ENCODE peak calls at places on chromosomes 5 and 9, in eight cellular contexts. K, B, E, J, R, G, C and N are unnamed samples.

GRCh38 chr9:69425402-69425801 is 100.4 kb downstream of the ENTREP1 start:
- DNase-seq in K (no peak), B (no peak), E (no peak), J (no peak), R (no peak), G (no peak), C (no peak), N (no peak)

GRCh38 chr5:132387649-132388117 is 18.2 kb downstream of the SLC22A5 start:
- DNase-seq in K (no peak), B (no peak), E (no peak), J (peak; percentile 81), R (peak; percentile 97), G (peak; percentile 41), C (peak; percentile 100), N (peak; percentile 33)

GRCh38 chr5:151480384-151480783 is 33.0 kb downstream of the SLC36A1 start:
- DNase-seq in K (no peak), B (no peak), E (peak; percentile 31), J (no peak), R (peak; percentile 5), G (no peak), C (no peak), N (peak; percentile 40)

GRCh38 chr9:134521817-134522501 is 119.6 kb upstream of the COL5A1 start:
- DNase-seq in K (no peak), B (no peak), E (no peak), J (no peak), R (no peak), G (no peak), C (no peak), N (no peak)

GRCh38 chr9:83197611-83198010 is 134.7 kb upstream of the RASEF start:
- DNase-seq in K (no peak), B (peak; percentile 42), E (no peak), J (no peak), R (no peak), G (no peak), C (no peak), N (no peak)

GRCh38 chr9:3526903-3527652 is 1.3 kb upstream of the RFX3 start:
- DNase-seq in K (peak; percentile 81), B (peak; percentile 65), E (peak; percentile 50), J (peak; percentile 33), R (no peak), G (peak; percentile 22), C (no peak), N (no peak)

GRCh38 chr9:8419871-8420270 is 620.3 kb upstream of the DMAC1 start:
- DNase-seq in K (no peak), B (no peak), E (no peak), J (no peak), R (no peak), G (no peak), C (no peak), N (no peak)

GRCh38 chr5:103582364-103582763 is 19.8 kb upstream of the NUDT12 start:
- DNase-seq in K (no peak), B (peak; percentile 58), E (peak; percentile 49), J (peak; percentile 53), R (peak; percentile 81), G (peak; percentile 41), C (peak; percentile 25), N (peak; percentile 41)

GRCh38 chr5:14353661-14354474 is 210.7 kb downstream of the TRIO start:
- DNase-seq in K (no peak), B (no peak), E (no peak), J (no peak), R (peak; percentile 60), G (no peak), C (no peak), N (no peak)

GRCh38 chr5:173268750-173269580 is 34.0 kb upstream of the NKX2-5 start:
- DNase-seq in K (no peak), B (no peak), E (peak; percentile 71), J (no peak), R (no peak), G (no peak), C (no peak), N (peak; percentile 60)

GRCh38 chr5:116947691-116948528 is 373.3 kb upstream of the SEMA6A start:
- DNase-seq in K (peak; percentile 25), B (peak; percentile 82), E (peak; percentile 87), J (peak; percentile 80), R (peak; percentile 53), G (peak; percentile 79), C (peak; percentile 10), N (peak; percentile 87)

GRCh38 chr9:35112257-35113020 is 3.2 kb downstream of the ATOSB start:
- DNase-seq in K (no peak), B (no peak), E (no peak), J (no peak), R (peak; percentile 62), G (no peak), C (no peak), N (peak; percentile 15)

GRCh38 chr5:109703827-109704226 is 14.1 kb downstream of the MAN2A1 start:
- DNase-seq in K (no peak), B (no peak), E (no peak), J (no peak), R (no peak), G (no peak), C (no peak), N (no peak)

GRCh38 chr9:131838581-131839280 is 98.9 kb upstream of the RAPGEF1 start:
- DNase-seq in K (no peak), B (no peak), E (peak; percentile 79), J (no peak), R (no peak), G (no peak), C (no peak), N (no peak)
- H3K4me3 ChIP-seq in K (no peak overlapping the region), B (no peak overlapping the region), E (peak overlapping the region; percentile 35), J (no peak overlapping the region), R (no peak overlapping the region), G (no peak overlapping the region), C (no peak overlapping the region), N (no peak overlapping the region)

GRCh38 chr5:113824307-113824706 is 310.8 kb downstream of the YTHDC2 start:
- DNase-seq in K (no peak), B (no peak), E (no peak), J (peak; percentile 10), R (no peak), G (no peak), C (no peak), N (no peak)
- TF ChIP-seq CTCF in K (no peak), B (no peak), E (peak; percentile 15), J (peak; percentile 30), R (no peak), G (no peak), C (no peak), N (no peak)

GRCh38 chr5:113660848-113661247 is 147.4 kb downstream of the YTHDC2 start:
- DNase-seq in K (no peak), B (no peak), E (no peak), J (no peak), R (no peak), G (no peak), C (no peak), N (no peak)
- H3K4me3 ChIP-seq in K (no peak overlapping the region), B (no peak overlapping the region), E (no peak overlapping the region), J (no peak overlapping the region), R (no peak overlapping the region), G (no peak overlapping the region), C (no peak overlapping the region), N (no peak overlapping the region)

DNA sequence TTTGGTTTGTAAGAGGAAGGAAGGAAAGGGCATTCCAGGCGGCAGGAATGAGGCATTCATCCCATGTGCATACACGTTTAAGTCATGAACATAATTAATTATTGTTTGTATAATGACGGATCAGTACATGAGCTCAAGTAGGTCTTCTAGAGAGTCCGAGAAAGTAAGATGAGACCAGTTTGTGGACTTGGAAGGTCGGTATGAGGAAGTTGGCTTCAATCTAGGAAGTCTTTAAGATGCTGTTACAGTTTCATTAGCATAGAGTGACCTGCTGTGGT is 2.1 kb downstream of the GTF3C4 start:
- DNase-seq in K (no peak), B (no peak), E (no peak), J (no peak), R (no peak), G (no peak), C (no peak), N (no peak)
- TF ChIP-seq CTCF in K (no peak), B (no peak), E (no peak), J (no peak), R (no peak), G (no peak), C (no peak), N (no peak)

GRCh38 chr5:159206818-159207217 is 2.5 kb downstream of the RNF145 start:
- DNase-seq in K (no peak), B (no peak), E (no peak), J (no peak), R (no peak), G (no peak), C (no peak), N (no peak)

GRCh38 chr5:159207222-159207615 is 2.1 kb downstream of the RNF145 start:
- DNase-seq in K (no peak), B (no peak), E (no peak), J (no peak), R (no peak), G (no peak), C (no peak), N (no peak)

GRCh38 chr5:159207616-159208507 is 1.5 kb downstream of the RNF145 start:
- DNase-seq in K (peak; percentile 91), B (peak; percentile 91), E (peak; percentile 88), J (peak; percentile 33), R (peak; percentile 79), G (peak; percentile 67), C (peak; percentile 39), N (peak; percentile 84)

GRCh38 chr5:159208508-159209437 is 580 bp downstream of the RNF145 start:
- DNase-seq in K (peak; percentile 29), B (peak; percentile 63), E (peak; percentile 47), J (no peak), R (no peak), G (peak; percentile 35), C (no peak), N (peak; percentile 58)

DNA sequence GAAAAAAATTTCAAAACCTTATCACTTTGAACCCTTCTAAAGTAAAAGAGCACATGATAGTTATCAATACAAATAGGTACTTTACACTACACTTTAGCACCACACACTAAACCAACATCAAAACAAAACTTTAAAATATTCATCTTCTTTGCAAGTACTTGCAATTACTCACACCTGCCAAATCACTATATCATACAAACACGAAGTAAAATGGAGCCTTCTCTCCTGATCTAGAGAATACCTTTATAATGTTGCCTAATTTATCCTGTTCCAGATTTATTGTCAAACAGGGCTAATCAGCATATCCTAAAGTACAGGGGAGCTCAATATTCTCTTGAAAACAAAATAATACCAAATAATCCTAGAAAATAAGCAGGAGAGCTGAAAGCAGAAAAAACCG is 3.0 kb downstream of the RNF145 start:
- DNase-seq in K (no peak), B (no peak), E (no peak), J (no peak), R (no peak), G (no peak), C (no peak), N (no peak)
- H3K4me3 ChIP-seq in K (peak overlapping the region; percentile 92), B (peak overlapping the region; percentile 96), E (peak overlapping the region; percentile 65), J (no peak overlapping the region), R (peak overlapping the region; percentile 88), G (no peak overlapping the region), C (peak overlapping the region; percentile 10), N (no peak overlapping the region)